ENCODE peak calls at places on chromosomes 5 and 9, in seven cellular contexts. S, J, Z, X, Q, E and I are unnamed samples.

GRCh38 chr5:181161534-181162175 is 14.3 kb downstream of the OR2V2 start:
- DNase-seq in S (no peak), J (no peak), Q (no peak), Z (no peak), E (no peak), X (no peak), I (no peak)

GRCh38 chr5:115392611-115393010 is 96.2 kb upstream of the CCDC112 start:
- DNase-seq in X (no peak), Q (no peak), S (no peak), Z (no peak), E (no peak), J (no peak), I (peak)

GRCh38 chr5:38257236-38258036 is 923 bp upstream of the EGFLAM start:
- DNase-seq in S (peak), Q (no peak), J (no peak), Z (peak), X (no peak), E (no peak), I (no peak)

GRCh38 chr9:137488330-137488653 is 29.2 kb upstream of the NSMF start:
- DNase-seq in Z (no peak), S (no peak), X (no peak), Q (no peak), J (no peak), E (no peak), I (no peak)

GRCh38 chr5:74378464-74378863 is 262.1 kb downstream of the ENC1 start:
- DNase-seq in E (no peak), X (peak), Z (no peak), Q (no peak), S (no peak), J (peak), I (peak)

GRCh38 chr5:154199263-154199662 is 8.7 kb downstream of the GALNT10 start:
- DNase-seq in Z (no peak), X (no peak), S (no peak), Q (no peak), E (no peak), J (no peak), I (no peak)

GRCh38 chr5:10656176-10656830 is 92.4 kb downstream of the ANKRD33B start:
- DNase-seq in E (no peak), Z (no peak), S (no peak), Q (no peak), J (peak), X (no peak), I (peak)

GRCh38 chr9:3526903-3527652 is 1.3 kb upstream of the RFX3 start:
- DNase-seq in Z (no peak), Q (no peak), E (no peak), J (peak), S (no peak), X (no peak), I (peak)

GRCh38 chr9:99352786-99353185 is 130.7 kb downstream of the SEC61B start:
- DNase-seq in E (no peak), Q (no peak), S (no peak), J (peak), X (peak), Z (no peak), I (peak)

GRCh38 chr5:81906086-81906485 is 65.7 kb upstream of the ATG10 start:
- DNase-seq in J (no peak), Q (no peak), Z (no peak), E (no peak), S (no peak), X (no peak), I (no peak)

GRCh38 chr5:79853676-79854418 is 137.2 kb downstream of the MTX3 start:
- DNase-seq in J (peak), E (no peak), X (peak), Z (no peak), S (no peak), Q (no peak), I (peak)

GRCh38 chr5:129973716-129974426 is 69.6 kb downstream of the CHSY3 start:
- DNase-seq in E (no peak), S (no peak), J (peak), X (peak), Q (no peak), Z (no peak), I (peak)

GRCh38 chr5:74257645-74258328 is 382.7 kb downstream of the ENC1 start:
- DNase-seq in S (no peak), Z (no peak), Q (no peak), X (peak), E (no peak), J (peak), I (peak)

GRCh38 chr5:80798633-80799032 is 143.8 kb upstream of the DHFR start:
- DNase-seq in E (no peak), Z (no peak), X (no peak), J (no peak), S (no peak), Q (no peak), I (no peak)

GRCh38 chr5:54867310-54867944 is 118.0 kb downstream of the ESM1 start:
- DNase-seq in X (peak), Z (peak), S (no peak), E (peak), J (peak), Q (peak), I (peak)